ENCODE peak calls at places on chromosomes 6 and 20, in eight cellular contexts. U is mucosa of descending colon; K is effector memory CD8-positive, alpha-beta T cell; S is omental fat pad; X is DND-41; H is activated naive CD8-positive, alpha-beta T cell treated with anti-CD3 and anti-CD28 coated beads, Interleukin-2, amount 10 ng/mL, durations not matched to agents 7 days and 5 days; O is pancreas; A is T-helper 17 cell. M is an unnamed sample.

GRCh38 chr20:62282877-62283503 is 19.8 kb upstream of the ADRM1 start:
- ATAC-seq in H (no peak), S (no peak), U (no peak), X (no peak), A (no peak), O (no peak), K (no peak), M (no peak)

GRCh38 chr6:47455533-47456209 is 21.9 kb upstream of the CD2AP start:
- ATAC-seq in K (no peak), A (no peak), X (no peak), O (peak), S (no peak), U (no peak), H (no peak), M (peak)

GRCh38 chr6:137362878-137363804 is 131.1 kb downstream of the OLIG3 start:
- ATAC-seq in K (no peak), O (no peak), U (no peak), A (peak), H (no peak), X (peak), S (no peak), M (no peak)

GRCh38 chr6:53326372-53327016 is 22.3 kb downstream of the ELOVL5 start:
- ATAC-seq in O (peak), A (peak), K (no peak), X (peak), H (no peak), U (no peak), S (peak), M (peak)

GRCh38 chr6:71334768-71335167 is 46.2 kb downstream of the OGFRL1 start:
- ATAC-seq in K (no peak), X (no peak), S (no peak), A (no peak), U (no peak), O (no peak), H (no peak), M (no peak)

GRCh38 chr6:156163311-156163710 is 613.9 kb upstream of the ARID1B start:
- ATAC-seq in X (no peak), H (peak), S (no peak), O (no peak), U (no peak), K (peak), A (peak), M (no peak)

GRCh38 chr6:4607026-4607704 is 169.0 kb upstream of the CDYL start:
- ATAC-seq in O (peak), K (peak), X (no peak), S (peak), U (peak), A (no peak), H (no peak), M (peak)

GRCh38 chr6:39095578-39095977 is 19.4 kb downstream of the SAYSD1 start:
- ATAC-seq in U (no peak), H (no peak), K (no peak), O (no peak), S (no peak), A (no peak), X (no peak), M (no peak)

GRCh38 chr20:46746972-46747371 is 37.5 kb downstream of the SLC2A10 start:
- ATAC-seq in K (no peak), U (peak), A (no peak), X (no peak), S (no peak), O (no peak), H (no peak), M (peak)

GRCh38 chr6:13097454-13097853 is 230.9 kb downstream of the TBC1D7 start:
- ATAC-seq in A (no peak), X (no peak), S (no peak), K (no peak), O (no peak), U (no peak), H (no peak), M (no peak)

GRCh38 chr20:45346291-45346718 is 1.9 kb downstream of the SDC4 start:
- ATAC-seq in S (no peak), O (no peak), U (no peak), X (no peak), H (no peak), K (peak), A (no peak), M (no peak)

GRCh38 chr6:165987483-165988305 is 180.0 kb downstream of the TBXT start:
- ATAC-seq in X (no peak), K (no peak), O (peak), A (no peak), S (peak), H (no peak), U (peak), M (no peak)

GRCh38 chr20:43914286-43914685 is 366 bp upstream of the TOX2 start:
- ATAC-seq in A (peak), S (no peak), K (peak), U (no peak), H (no peak), X (no peak), O (no peak), M (no peak)

GRCh38 chr6:38012573-38012972 is 193.0 kb downstream of the ZFAND3 start:
- ATAC-seq in S (no peak), K (peak), O (no peak), U (peak), X (no peak), H (no peak), A (no peak), M (peak)

GRCh38 chr6:143337201-143337949 is 113.1 kb downstream of the ADAT2 start:
- ATAC-seq in U (peak), K (peak), H (peak), X (peak), S (no peak), O (no peak), A (peak), M (no peak)

GRCh38 chr6:56899753-56900152 is 55.2 kb upstream of the BEND6 start:
- ATAC-seq in H (no peak), U (peak), A (no peak), X (no peak), K (no peak), S (no peak), O (no peak), M (no peak)

GRCh38 chr20:61798632-61799031 is 267.0 kb downstream of the TAF4 start:
- ATAC-seq in H (no peak), O (no peak), A (no peak), U (no peak), X (no peak), S (no peak), K (no peak), M (no peak)